ENCODE peak calls at places on chromosomes 4 and X, in seven cellular contexts. T, Y, J, I, Q, L and Z are unnamed samples.

GRCh38 chr4:176034498-176034897 is 31.1 kb upstream of the WDR17 start:
- DNase-seq in T (no peak), Y (no peak), J (no peak), I (no peak), Q (no peak), L (no peak), Z (no peak)

GRCh38 chrX:67555578-67556203 is 11.9 kb downstream of the AR start:
- DNase-seq in T (no peak), Y (no peak), J (peak; percentile 23), I (no peak), Q (no peak), L (no peak), Z (no peak)

GRCh38 chr4:112330921-112331320 is 33.8 kb downstream of the ALPK1 start:
- DNase-seq in T (no peak), Y (no peak), J (no peak), I (no peak), Q (no peak), L (no peak), Z (no peak)

GRCh38 chr4:156968479-156968984 is 3.1 kb downstream of the PDGFC start:
- DNase-seq in T (peak; percentile 52), Y (no peak), J (peak; percentile 51), I (peak; percentile 52), Q (no peak), L (peak; percentile 60), Z (peak; percentile 33)

GRCh38 chr4:182776376-182777058 is 140.7 kb downstream of the DCTD start:
- DNase-seq in T (no peak), Y (no peak), J (no peak), I (no peak), Q (no peak), L (no peak), Z (no peak)

GRCh38 chr4:169062861-169063197 is 52.8 kb upstream of the CBR4 start:
- DNase-seq in T (no peak), Y (no peak), J (no peak), I (no peak), Q (no peak), L (no peak), Z (no peak)

GRCh38 chr4:79249879-79250503 is 75.9 kb downstream of the NAA11 start:
- DNase-seq in T (no peak), Y (no peak), J (no peak), I (no peak), Q (no peak), L (no peak), Z (no peak)

GRCh38 chrX:112654871-112655270 is 24.9 kb downstream of the LHFPL1 start:
- DNase-seq in T (no peak), Y (no peak), J (no peak), I (no peak), Q (no peak), L (no peak), Z (no peak)

GRCh38 chrX:118353081-118353850 is 7.4 kb downstream of the WDR44 start:
- DNase-seq in T (no peak), Y (peak; percentile 16), J (no peak), I (no peak), Q (no peak), L (no peak), Z (no peak)

GRCh38 chr4:13537832-13538177 is 6.5 kb downstream of the NKX3-2 start:
- DNase-seq in T (no peak), Y (no peak), J (no peak), I (no peak), Q (no peak), L (no peak), Z (no peak)

GRCh38 chrX:71147496-71148277 is 3.0 kb downstream of the NLGN3 start:
- DNase-seq in T (no peak), Y (no peak), J (no peak), I (no peak), Q (no peak), L (no peak), Z (no peak)

GRCh38 chrX:50725310-50725709 is 88.7 kb downstream of the SHROOM4 start:
- DNase-seq in T (no peak), Y (no peak), J (no peak), I (no peak), Q (no peak), L (no peak), Z (no peak)

GRCh38 chr4:113539408-113539807 is 222.1 kb downstream of the CAMK2D start:
- DNase-seq in T (no peak), Y (no peak), J (no peak), I (no peak), Q (no peak), L (peak; percentile 13), Z (no peak)

GRCh38 chr4:2069986-2070385 is 10.9 kb downstream of the NAT8L start:
- DNase-seq in T (no peak), Y (no peak), J (no peak), I (no peak), Q (peak; percentile 49), L (no peak), Z (no peak)

GRCh38 chrX:10582945-10583344 is 37.4 kb downstream of the MID1 start:
- DNase-seq in T (no peak), Y (no peak), J (no peak), I (no peak), Q (no peak), L (no peak), Z (no peak)

GRCh38 chrX:148600131-148600530 is 99.7 kb downstream of the AFF2 start:
- DNase-seq in T (no peak), Y (no peak), J (no peak), I (no peak), Q (no peak), L (no peak), Z (no peak)

GRCh38 chr4:3305610-3306371 is 13.0 kb downstream of the RGS12 start:
- DNase-seq in T (peak; percentile 52), Y (no peak), J (peak; percentile 42), I (no peak), Q (peak; percentile 37), L (no peak), Z (no peak)

GRCh38 chrX:152635941-152636340 is 1.8 kb upstream of the GABRQ start:
- DNase-seq in T (peak; percentile 2), Y (no peak), J (no peak), I (peak; percentile 7), Q (no peak), L (no peak), Z (no peak)

GRCh38 chr4:54227261-54228063 is 1.6 kb upstream of the PDGFRA start:
- DNase-seq in T (no peak), Y (no peak), J (peak; percentile 45), I (no peak), Q (peak; percentile 79), L (no peak), Z (peak; percentile 32)

GRCh38 chr4:16029329-16029728 is 54.5 kb downstream of the PROM1 start:
- DNase-seq in T (no peak), Y (no peak), J (no peak), I (no peak), Q (no peak), L (peak; percentile 87), Z (no peak)

GRCh38 chr4:8642651-8643321 is 50.2 kb downstream of the CPZ start:
- DNase-seq in T (no peak), Y (no peak), J (no peak), I (no peak), Q (peak; percentile 39), L (no peak), Z (no peak)

GRCh38 chrX:132412208-132412607 is 76.6 kb downstream of the MBNL3 start:
- DNase-seq in T (no peak), Y (no peak), J (no peak), I (no peak), Q (no peak), L (no peak), Z (no peak)

GRCh38 chr4:128228021-128228571 is 59.5 kb downstream of the PGRMC2 start:
- DNase-seq in T (no peak), Y (no peak), J (no peak), I (no peak), Q (no peak), L (no peak), Z (no peak)